ENCODE peak calls at places on chromosomes 5 and 9, in eight cellular contexts. One of them, this sample, is unnamed.

GRCh38 chr5:24110019-24110615 is 534.7 kb downstream of the CDH10 start:
- DNase-seq in CD8-positive, alpha-beta T cell: no peak
- DNase-seq in coronary artery: no peak
- DNase-seq in NCI-H1930: peak
- DNase-seq in germinal center: no peak
- DNase-seq in activated T-cell treated with anti-CD3 and anti-CD28 coated beads, Interleukin-2, amount 50 U/mL, for 24 hours: no peak
- DNase-seq in GDM1: no peak
- DNase-seq in memory B cell: no peak
- DNase-seq in this sample: no peak

GRCh38 chr5:129001831-129002626 is 36.7 kb downstream of the SLC27A6 start:
- DNase-seq in CD8-positive, alpha-beta T cell: no peak
- DNase-seq in coronary artery: no peak
- DNase-seq in NCI-H1930: no peak
- DNase-seq in germinal center: no peak
- DNase-seq in activated T-cell treated with anti-CD3 and anti-CD28 coated beads, Interleukin-2, amount 50 U/mL, for 24 hours: no peak
- DNase-seq in GDM1: no peak
- DNase-seq in memory B cell: no peak
- DNase-seq in this sample: no peak

GRCh38 chr9:69762527-69762926 is 2.7 kb upstream of the PTAR1 start:
- DNase-seq in CD8-positive, alpha-beta T cell: no peak
- DNase-seq in coronary artery: no peak
- DNase-seq in NCI-H1930: no peak
- DNase-seq in germinal center: no peak
- DNase-seq in activated T-cell treated with anti-CD3 and anti-CD28 coated beads, Interleukin-2, amount 50 U/mL, for 24 hours: no peak
- DNase-seq in GDM1: no peak
- DNase-seq in memory B cell: no peak
- DNase-seq in this sample: no peak

GRCh38 chr9:137716694-137717287 is 98.0 kb downstream of the EHMT1 start:
- DNase-seq in CD8-positive, alpha-beta T cell: no peak
- DNase-seq in coronary artery: no peak
- DNase-seq in NCI-H1930: no peak
- DNase-seq in germinal center: no peak
- DNase-seq in activated T-cell treated with anti-CD3 and anti-CD28 coated beads, Interleukin-2, amount 50 U/mL, for 24 hours: no peak
- DNase-seq in GDM1: no peak
- DNase-seq in memory B cell: no peak
- DNase-seq in this sample: no peak

GRCh38 chr9:135707449-135708138 is 5.6 kb downstream of the KCNT1 start:
- DNase-seq in CD8-positive, alpha-beta T cell: no peak
- DNase-seq in coronary artery: no peak
- DNase-seq in NCI-H1930: no peak
- DNase-seq in germinal center: no peak
- DNase-seq in activated T-cell treated with anti-CD3 and anti-CD28 coated beads, Interleukin-2, amount 50 U/mL, for 24 hours: no peak
- DNase-seq in GDM1: no peak
- DNase-seq in memory B cell: no peak
- DNase-seq in this sample: no peak

GRCh38 chr5:43674536-43674935 is 71.6 kb downstream of the NNT start:
- DNase-seq in CD8-positive, alpha-beta T cell: no peak
- DNase-seq in coronary artery: no peak
- DNase-seq in NCI-H1930: no peak
- DNase-seq in germinal center: no peak
- DNase-seq in activated T-cell treated with anti-CD3 and anti-CD28 coated beads, Interleukin-2, amount 50 U/mL, for 24 hours: no peak
- DNase-seq in GDM1: no peak
- DNase-seq in memory B cell: no peak
- DNase-seq in this sample: no peak

GRCh38 chr5:89556215-89557009 is 673.4 kb upstream of the MEF2C start:
- DNase-seq in CD8-positive, alpha-beta T cell: no peak
- DNase-seq in coronary artery: no peak
- DNase-seq in NCI-H1930: no peak
- DNase-seq in germinal center: no peak
- DNase-seq in activated T-cell treated with anti-CD3 and anti-CD28 coated beads, Interleukin-2, amount 50 U/mL, for 24 hours: no peak
- DNase-seq in GDM1: no peak
- DNase-seq in memory B cell: no peak
- DNase-seq in this sample: no peak

GRCh38 chr5:100900142-100900795 is 2.8 kb downstream of the ST8SIA4 start:
- DNase-seq in CD8-positive, alpha-beta T cell: no peak
- DNase-seq in coronary artery: no peak
- DNase-seq in NCI-H1930: no peak
- DNase-seq in germinal center: peak
- DNase-seq in activated T-cell treated with anti-CD3 and anti-CD28 coated beads, Interleukin-2, amount 50 U/mL, for 24 hours: peak
- DNase-seq in GDM1: peak
- DNase-seq in memory B cell: no peak
- DNase-seq in this sample: no peak

GRCh38 chr5:179866241-179867078 is 7.8 kb upstream of the MRNIP start:
- DNase-seq in CD8-positive, alpha-beta T cell: no peak
- DNase-seq in coronary artery: no peak
- DNase-seq in NCI-H1930: no peak
- DNase-seq in germinal center: peak
- DNase-seq in activated T-cell treated with anti-CD3 and anti-CD28 coated beads, Interleukin-2, amount 50 U/mL, for 24 hours: peak
- DNase-seq in GDM1: no peak
- DNase-seq in memory B cell: no peak
- DNase-seq in this sample: peak

GRCh38 chr5:165325201-165325600 is 1819.8 kb downstream of the MAT2B start:
- DNase-seq in CD8-positive, alpha-beta T cell: no peak
- DNase-seq in coronary artery: no peak
- DNase-seq in NCI-H1930: no peak
- DNase-seq in germinal center: no peak
- DNase-seq in activated T-cell treated with anti-CD3 and anti-CD28 coated beads, Interleukin-2, amount 50 U/mL, for 24 hours: no peak
- DNase-seq in GDM1: no peak
- DNase-seq in memory B cell: no peak
- DNase-seq in this sample: no peak

GRCh38 chr5:132428811-132429440 is 59.4 kb downstream of the SLC22A5 start:
- DNase-seq in CD8-positive, alpha-beta T cell: no peak
- DNase-seq in coronary artery: no peak
- DNase-seq in NCI-H1930: no peak
- DNase-seq in germinal center: no peak
- DNase-seq in activated T-cell treated with anti-CD3 and anti-CD28 coated beads, Interleukin-2, amount 50 U/mL, for 24 hours: peak
- DNase-seq in GDM1: no peak
- DNase-seq in memory B cell: no peak
- DNase-seq in this sample: no peak

GRCh38 chr9:68560131-68560844 is 19.6 kb upstream of the TMEM252 start:
- DNase-seq in CD8-positive, alpha-beta T cell: no peak
- DNase-seq in coronary artery: peak
- DNase-seq in NCI-H1930: peak
- DNase-seq in germinal center: peak
- DNase-seq in activated T-cell treated with anti-CD3 and anti-CD28 coated beads, Interleukin-2, amount 50 U/mL, for 24 hours: peak
- DNase-seq in GDM1: peak
- DNase-seq in memory B cell: peak
- DNase-seq in this sample: no peak

GRCh38 chr5:158978061-158978745 is 121.5 kb downstream of the EBF1 start:
- DNase-seq in CD8-positive, alpha-beta T cell: no peak
- DNase-seq in coronary artery: no peak
- DNase-seq in NCI-H1930: no peak
- DNase-seq in germinal center: no peak
- DNase-seq in activated T-cell treated with anti-CD3 and anti-CD28 coated beads, Interleukin-2, amount 50 U/mL, for 24 hours: no peak
- DNase-seq in GDM1: no peak
- DNase-seq in memory B cell: no peak
- DNase-seq in this sample: no peak

GRCh38 chr5:39513236-39513635 is 88.5 kb upstream of the DAB2 start:
- DNase-seq in CD8-positive, alpha-beta T cell: no peak
- DNase-seq in coronary artery: no peak
- DNase-seq in NCI-H1930: no peak
- DNase-seq in germinal center: no peak
- DNase-seq in activated T-cell treated with anti-CD3 and anti-CD28 coated beads, Interleukin-2, amount 50 U/mL, for 24 hours: no peak
- DNase-seq in GDM1: no peak
- DNase-seq in memory B cell: no peak
- DNase-seq in this sample: no peak

GRCh38 chr9:85163415-85163814 is 493.9 kb downstream of the NTRK2 start:
- DNase-seq in CD8-positive, alpha-beta T cell: no peak
- DNase-seq in coronary artery: no peak
- DNase-seq in NCI-H1930: no peak
- DNase-seq in germinal center: no peak
- DNase-seq in activated T-cell treated with anti-CD3 and anti-CD28 coated beads, Interleukin-2, amount 50 U/mL, for 24 hours: no peak
- DNase-seq in GDM1: no peak
- DNase-seq in memory B cell: no peak
- DNase-seq in this sample: no peak

GRCh38 chr9:92196909-92197308 is 81.7 kb upstream of the SPTLC1 start:
- DNase-seq in CD8-positive, alpha-beta T cell: no peak
- DNase-seq in coronary artery: no peak
- DNase-seq in NCI-H1930: no peak
- DNase-seq in germinal center: no peak
- DNase-seq in activated T-cell treated with anti-CD3 and anti-CD28 coated beads, Interleukin-2, amount 50 U/mL, for 24 hours: no peak
- DNase-seq in GDM1: no peak
- DNase-seq in memory B cell: no peak
- DNase-seq in this sample: no peak

GRCh38 chr9:121741198-121741918 is 89.9 kb downstream of the DAB2IP start:
- DNase-seq in CD8-positive, alpha-beta T cell: no peak
- DNase-seq in coronary artery: no peak
- DNase-seq in NCI-H1930: no peak
- DNase-seq in germinal center: no peak
- DNase-seq in activated T-cell treated with anti-CD3 and anti-CD28 coated beads, Interleukin-2, amount 50 U/mL, for 24 hours: no peak
- DNase-seq in GDM1: no peak
- DNase-seq in memory B cell: no peak
- DNase-seq in this sample: no peak

GRCh38 chr9:109118802-109119438 is 827 bp downstream of the TMEM245 start:
- DNase-seq in CD8-positive, alpha-beta T cell: peak
- DNase-seq in coronary artery: no peak
- DNase-seq in NCI-H1930: no peak
- DNase-seq in germinal center: peak
- DNase-seq in activated T-cell treated with anti-CD3 and anti-CD28 coated beads, Interleukin-2, amount 50 U/mL, for 24 hours: no peak
- DNase-seq in GDM1: no peak
- DNase-seq in memory B cell: no peak
- DNase-seq in this sample: no peak

GRCh38 chr5:140114341-140115185 is 654 bp downstream of the PURA start:
- DNase-seq in CD8-positive, alpha-beta T cell: no peak
- DNase-seq in coronary artery: peak
- DNase-seq in NCI-H1930: no peak
- DNase-seq in germinal center: peak
- DNase-seq in activated T-cell treated with anti-CD3 and anti-CD28 coated beads, Interleukin-2, amount 50 U/mL, for 24 hours: peak
- DNase-seq in GDM1: peak
- DNase-seq in memory B cell: peak
- DNase-seq in this sample: no peak

GRCh38 chr5:74990194-74990593 is 62.2 kb downstream of the GCNT4 start:
- DNase-seq in CD8-positive, alpha-beta T cell: no peak
- DNase-seq in coronary artery: no peak
- DNase-seq in NCI-H1930: no peak
- DNase-seq in germinal center: no peak
- DNase-seq in activated T-cell treated with anti-CD3 and anti-CD28 coated beads, Interleukin-2, amount 50 U/mL, for 24 hours: no peak
- DNase-seq in GDM1: no peak
- DNase-seq in memory B cell: no peak
- DNase-seq in this sample: no peak

GRCh38 chr9:93096131-93096802 is at the start of gene CARD19:
- DNase-seq in CD8-positive, alpha-beta T cell: no peak
- DNase-seq in coronary artery: no peak
- DNase-seq in NCI-H1930: no peak
- DNase-seq in germinal center: peak
- DNase-seq in activated T-cell treated with anti-CD3 and anti-CD28 coated beads, Interleukin-2, amount 50 U/mL, for 24 hours: no peak
- DNase-seq in GDM1: no peak
- DNase-seq in memory B cell: no peak
- DNase-seq in this sample: no peak

GRCh38 chr5:56409331-56410190 is 176.4 kb upstream of the ANKRD55 start:
- DNase-seq in CD8-positive, alpha-beta T cell: no peak
- DNase-seq in coronary artery: no peak
- DNase-seq in NCI-H1930: no peak
- DNase-seq in germinal center: no peak
- DNase-seq in activated T-cell treated with anti-CD3 and anti-CD28 coated beads, Interleukin-2, amount 50 U/mL, for 24 hours: no peak
- DNase-seq in GDM1: no peak
- DNase-seq in memory B cell: no peak
- DNase-seq in this sample: no peak

GRCh38 chr5:128631771-128632170 is 93.7 kb upstream of the FBN2 start:
- DNase-seq in CD8-positive, alpha-beta T cell: no peak
- DNase-seq in coronary artery: no peak
- DNase-seq in NCI-H1930: no peak
- DNase-seq in germinal center: no peak
- DNase-seq in activated T-cell treated with anti-CD3 and anti-CD28 coated beads, Interleukin-2, amount 50 U/mL, for 24 hours: no peak
- DNase-seq in GDM1: no peak
- DNase-seq in memory B cell: no peak
- DNase-seq in this sample: no peak

GRCh38 chr9:95609426-95609825 is 92.7 kb upstream of the PTCH1 start:
- DNase-seq in CD8-positive, alpha-beta T cell: no peak
- DNase-seq in coronary artery: no peak
- DNase-seq in NCI-H1930: no peak
- DNase-seq in germinal center: no peak
- DNase-seq in activated T-cell treated with anti-CD3 and anti-CD28 coated beads, Interleukin-2, amount 50 U/mL, for 24 hours: no peak
- DNase-seq in GDM1: no peak
- DNase-seq in memory B cell: no peak
- DNase-seq in this sample: no peak

GRCh38 chr5:124760608-124761390 is 14.4 kb upstream of the ZNF608 start:
- DNase-seq in CD8-positive, alpha-beta T cell: no peak
- DNase-seq in coronary artery: no peak
- DNase-seq in NCI-H1930: peak
- DNase-seq in germinal center: no peak
- DNase-seq in activated T-cell treated with anti-CD3 and anti-CD28 coated beads, Interleukin-2, amount 50 U/mL, for 24 hours: no peak
- DNase-seq in GDM1: no peak
- DNase-seq in memory B cell: no peak
- DNase-seq in this sample: no peak

GRCh38 chr5:143198332-143198731 is 205.2 kb downstream of the NR3C1 start:
- DNase-seq in CD8-positive, alpha-beta T cell: no peak
- DNase-seq in coronary artery: no peak
- DNase-seq in NCI-H1930: no peak
- DNase-seq in germinal center: no peak
- DNase-seq in activated T-cell treated with anti-CD3 and anti-CD28 coated beads, Interleukin-2, amount 50 U/mL, for 24 hours: no peak
- DNase-seq in GDM1: no peak
- DNase-seq in memory B cell: no peak
- DNase-seq in this sample: no peak

GRCh38 chr5:133801955-133802751 is 166.3 kb downstream of the C5orf15 start:
- DNase-seq in CD8-positive, alpha-beta T cell: no peak
- DNase-seq in coronary artery: no peak
- DNase-seq in NCI-H1930: no peak
- DNase-seq in germinal center: no peak
- DNase-seq in activated T-cell treated with anti-CD3 and anti-CD28 coated beads, Interleukin-2, amount 50 U/mL, for 24 hours: no peak
- DNase-seq in GDM1: no peak
- DNase-seq in memory B cell: no peak
- DNase-seq in this sample: no peak

GRCh38 chr9:108994695-108995094 is 18.6 kb downstream of the CTNNAL1 start:
- DNase-seq in CD8-positive, alpha-beta T cell: no peak
- DNase-seq in coronary artery: no peak
- DNase-seq in NCI-H1930: no peak
- DNase-seq in germinal center: no peak
- DNase-seq in activated T-cell treated with anti-CD3 and anti-CD28 coated beads, Interleukin-2, amount 50 U/mL, for 24 hours: no peak
- DNase-seq in GDM1: peak
- DNase-seq in memory B cell: no peak
- DNase-seq in this sample: no peak

GRCh38 chr9:105313238-105313637 is 68.8 kb downstream of the SLC44A1 start:
- DNase-seq in CD8-positive, alpha-beta T cell: no peak
- DNase-seq in coronary artery: no peak
- DNase-seq in NCI-H1930: no peak
- DNase-seq in germinal center: no peak
- DNase-seq in activated T-cell treated with anti-CD3 and anti-CD28 coated beads, Interleukin-2, amount 50 U/mL, for 24 hours: no peak
- DNase-seq in GDM1: no peak
- DNase-seq in memory B cell: no peak
- DNase-seq in this sample: no peak

GRCh38 chr5:140312067-140312790 is 9.3 kb upstream of the PFDN1 start:
- DNase-seq in CD8-positive, alpha-beta T cell: no peak
- DNase-seq in coronary artery: no peak
- DNase-seq in NCI-H1930: no peak
- DNase-seq in germinal center: no peak
- DNase-seq in activated T-cell treated with anti-CD3 and anti-CD28 coated beads, Interleukin-2, amount 50 U/mL, for 24 hours: no peak
- DNase-seq in GDM1: peak
- DNase-seq in memory B cell: no peak
- DNase-seq in this sample: no peak

GRCh38 chr9:38298503-38298902 is 94.0 kb upstream of the ALDH1B1 start:
- DNase-seq in CD8-positive, alpha-beta T cell: no peak
- DNase-seq in coronary artery: no peak
- DNase-seq in NCI-H1930: no peak
- DNase-seq in germinal center: no peak
- DNase-seq in activated T-cell treated with anti-CD3 and anti-CD28 coated beads, Interleukin-2, amount 50 U/mL, for 24 hours: no peak
- DNase-seq in GDM1: no peak
- DNase-seq in memory B cell: no peak
- DNase-seq in this sample: no peak

GRCh38 chr9:112378441-112379176 is 1.3 kb upstream of the HSDL2 start:
- DNase-seq in CD8-positive, alpha-beta T cell: no peak
- DNase-seq in coronary artery: no peak
- DNase-seq in NCI-H1930: no peak
- DNase-seq in germinal center: no peak
- DNase-seq in activated T-cell treated with anti-CD3 and anti-CD28 coated beads, Interleukin-2, amount 50 U/mL, for 24 hours: peak
- DNase-seq in GDM1: no peak
- DNase-seq in memory B cell: no peak
- DNase-seq in this sample: no peak

GRCh38 chr9:38087934-38088925 is 19.2 kb upstream of the SHB start:
- DNase-seq in CD8-positive, alpha-beta T cell: peak
- DNase-seq in coronary artery: peak
- DNase-seq in NCI-H1930: peak
- DNase-seq in germinal center: peak
- DNase-seq in activated T-cell treated with anti-CD3 and anti-CD28 coated beads, Interleukin-2, amount 50 U/mL, for 24 hours: peak
- DNase-seq in GDM1: peak
- DNase-seq in memory B cell: peak
- DNase-seq in this sample: peak

GRCh38 chr9:136075881-136076678 is 19.0 kb downstream of the NACC2 start:
- DNase-seq in CD8-positive, alpha-beta T cell: no peak
- DNase-seq in coronary artery: no peak
- DNase-seq in NCI-H1930: no peak
- DNase-seq in germinal center: no peak
- DNase-seq in activated T-cell treated with anti-CD3 and anti-CD28 coated beads, Interleukin-2, amount 50 U/mL, for 24 hours: no peak
- DNase-seq in GDM1: peak
- DNase-seq in memory B cell: no peak
- DNase-seq in this sample: no peak

This sample was measured in GM12891.